ENCODE peak calls at places on chromosomes 5 and 9, in five cellular contexts. K, U, J, Z and A are unnamed samples.

GRCh38 chr5:150624334-150625163 is 15.9 kb upstream of the SYNPO start:
- DNase-seq in K (no peak), U (no peak), J (no peak), Z (no peak), A (peak; percentile 58)

GRCh38 chr5:153400931-153401330 is 89.5 kb upstream of the GRIA1 start:
- DNase-seq in K (no peak), U (no peak), J (no peak), Z (no peak), A (no peak)

GRCh38 chr9:127796899-127797370 is 5.7 kb upstream of the FPGS start:
- DNase-seq in K (no peak), U (no peak), J (no peak), Z (no peak), A (no peak)

GRCh38 chr5:66987949-66988838 is 208.4 kb downstream of the CD180 start:
- DNase-seq in K (no peak), U (peak; percentile 36), J (no peak), Z (no peak), A (peak; percentile 58)

GRCh38 chr9:95313010-95313498 is 4.5 kb downstream of the FANCC start:
- DNase-seq in K (no peak), U (peak; percentile 75), J (peak; percentile 25), Z (no peak), A (peak; percentile 55)

GRCh38 chr9:708182-708555 is 133.3 kb upstream of the DMRT1 start:
- DNase-seq in K (peak; percentile 40), U (no peak), J (no peak), Z (no peak), A (no peak)

GRCh38 chr5:96616801-96617200 is 45.4 kb upstream of the CAST start:
- DNase-seq in K (no peak), U (no peak), J (no peak), Z (no peak), A (no peak)

GRCh38 chr5:669111-669841 is 23.9 kb downstream of the TPPP start:
- DNase-seq in K (no peak), U (peak; percentile 20), J (peak; percentile 61), Z (no peak), A (no peak)

GRCh38 chr9:7376213-7376612 is 423.4 kb downstream of the DMAC1 start:
- DNase-seq in K (no peak), U (no peak), J (no peak), Z (no peak), A (no peak)

GRCh38 chr5:141476132-141476909 is 555 bp downstream of the PCDHGC3 start:
- DNase-seq in K (no peak), U (no peak), J (peak; percentile 76), Z (no peak), A (peak; percentile 81)

GRCh38 chr5:15243301-15244020 is 256.5 kb upstream of the FBXL7 start:
- DNase-seq in K (no peak), U (no peak), J (no peak), Z (no peak), A (no peak)

GRCh38 chr5:16507716-16508115 is 42.1 kb upstream of the ZNF622 start:
- DNase-seq in K (no peak), U (no peak), J (no peak), Z (no peak), A (peak; percentile 27)

GRCh38 chr9:27184556-27185351 is 75.7 kb downstream of the TEK start:
- DNase-seq in K (no peak), U (no peak), J (peak; percentile 84), Z (no peak), A (peak; percentile 57)

GRCh38 chr5:10538789-10539684 is 24.8 kb upstream of the ANKRD33B start:
- DNase-seq in K (no peak), U (no peak), J (no peak), Z (no peak), A (no peak)

GRCh38 chr5:35129276-35129675 is 81.5 kb upstream of the AGXT2 start:
- DNase-seq in K (no peak), U (no peak), J (peak; percentile 68), Z (no peak), A (peak; percentile 74)

GRCh38 chr5:59768204-59769040 is 125.1 kb downstream of the PDE4D start:
- DNase-seq in K (no peak), U (peak; percentile 77), J (peak; percentile 83), Z (no peak), A (peak; percentile 75)

GRCh38 chr9:79945495-79945894 is 373.7 kb downstream of the TLE4 start:
- DNase-seq in K (no peak), U (no peak), J (no peak), Z (no peak), A (peak; percentile 26)

GRCh38 chr9:98083059-98083458 is 26.5 kb downstream of the NANS start:
- DNase-seq in K (no peak), U (no peak), J (no peak), Z (no peak), A (no peak)

GRCh38 chr9:137319434-137319975 is 17.4 kb upstream of the NRARP start:
- DNase-seq in K (peak; percentile 69), U (no peak), J (no peak), Z (no peak), A (no peak)

GRCh38 chr5:57402348-57402747 is 80.3 kb downstream of the ACTBL2 start:
- DNase-seq in K (no peak), U (no peak), J (no peak), Z (no peak), A (no peak)

GRCh38 chr9:110115341-110115820 is 92.6 kb downstream of the C9orf152 start:
- DNase-seq in K (peak; percentile 74), U (no peak), J (peak; percentile 40), Z (no peak), A (peak; percentile 75)

GRCh38 chr5:141050622-141051525 is at the start of gene PCDHB1:
- DNase-seq in K (no peak), U (no peak), J (no peak), Z (no peak), A (no peak)

GRCh38 chr5:78649816-78650561 is 1.4 kb upstream of the LHFPL2 start:
- DNase-seq in K (no peak), U (peak; percentile 44), J (peak; percentile 53), Z (no peak), A (peak; percentile 73)

GRCh38 chr9:92196909-92197308 is 81.7 kb upstream of the SPTLC1 start:
- DNase-seq in K (no peak), U (peak; percentile 89), J (peak; percentile 59), Z (no peak), A (peak; percentile 70)

GRCh38 chr9:123322771-123323481 is 33.1 kb upstream of the CRB2 start:
- DNase-seq in K (no peak), U (no peak), J (no peak), Z (no peak), A (no peak)

GRCh38 chr5:95590880-95591279 is 29.0 kb upstream of the GPR150 start:
- DNase-seq in K (no peak), U (no peak), J (no peak), Z (no peak), A (peak; percentile 28)

GRCh38 chr5:132072508-132072907 is 1.1 kb upstream of the CSF2 start:
- DNase-seq in K (no peak), U (no peak), J (no peak), Z (no peak), A (no peak)

GRCh38 chr5:54270326-54270725 is 40.0 kb downstream of the ARL15 start:
- DNase-seq in K (no peak), U (no peak), J (no peak), Z (no peak), A (no peak)

GRCh38 chr9:129053020-129053419 is 16.6 kb downstream of the MIGA2 start:
- DNase-seq in K (no peak), U (no peak), J (no peak), Z (no peak), A (no peak)

GRCh38 chr9:38254151-38254550 is 138.4 kb upstream of the ALDH1B1 start:
- DNase-seq in K (peak; percentile 40), U (no peak), J (no peak), Z (no peak), A (no peak)

GRCh38 chr9:14322211-14323082 is 8.5 kb upstream of the NFIB start:
- DNase-seq in K (peak; percentile 95), U (peak; percentile 71), J (peak; percentile 85), Z (peak; percentile 54), A (peak; percentile 92)
- TF ChIP-seq CTCF in K (peak; percentile 40), U (peak; percentile 64), J (peak; percentile 54), Z (peak; percentile 41), A (peak; percentile 16)

GRCh38 chr5:43000198-43000840 is 39.8 kb downstream of the ANXA2R start:
- DNase-seq in K (no peak), U (no peak), J (no peak), Z (no peak), A (no peak)
- H3K4me3 ChIP-seq in K (peak overlapping the region; percentile 66), U (peak overlapping the region; percentile 52), J (peak overlapping the region; percentile 59), Z (peak overlapping the region; percentile 56), A (peak overlapping the region; percentile 45)

DNA sequence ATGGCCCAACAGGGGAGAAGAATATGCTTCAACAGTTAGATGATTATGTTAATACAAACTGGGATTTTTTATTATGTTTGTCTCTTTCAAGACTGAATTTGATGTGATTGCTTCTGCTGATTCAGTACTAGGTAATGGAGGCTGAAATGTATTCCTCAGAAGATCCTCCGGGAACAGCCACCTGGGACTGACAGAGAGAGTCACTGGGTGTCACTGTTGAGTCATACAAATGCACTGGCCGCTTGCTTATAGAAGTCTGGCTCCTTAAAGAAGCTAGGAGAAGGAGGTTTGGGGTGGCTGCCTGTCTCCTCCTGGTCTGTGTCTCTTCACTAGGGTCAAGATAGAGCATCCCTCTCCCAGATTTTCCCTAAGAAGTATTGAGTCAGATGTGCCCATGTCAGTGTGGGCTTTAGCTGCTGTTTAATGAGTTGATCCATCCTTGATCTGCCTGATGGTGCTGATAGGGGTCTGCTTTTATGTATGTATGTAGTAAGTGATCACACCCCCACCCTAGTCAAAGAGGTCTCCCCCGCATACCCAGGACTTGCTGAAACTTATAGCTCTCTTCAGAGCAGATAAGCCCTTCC is 773.4 kb downstream of the BRINP1 start:
- DNase-seq in K (no peak), U (no peak), J (peak; percentile 51), Z (no peak), A (peak; percentile 78)
- TF ChIP-seq CTCF in K (no peak), U (no peak), J (peak; percentile 69), Z (peak; percentile 27), A (peak; percentile 37)

GRCh38 chr9:89361816-89362646 is 43.7 kb downstream of the SECISBP2 start:
- DNase-seq in K (peak; percentile 72), U (no peak), J (no peak), Z (no peak), A (no peak)
- H3K4me3 ChIP-seq in K (no peak overlapping the region), U (no peak overlapping the region), J (no peak overlapping the region), Z (no peak overlapping the region), A (no peak overlapping the region)

GRCh38 chr9:111853450-111853827 is 43.2 kb upstream of the UGCG start:
- DNase-seq in K (no peak), U (no peak), J (no peak), Z (no peak), A (no peak)

GRCh38 chr9:111852291-111852690 is 44.3 kb upstream of the UGCG start:
- DNase-seq in K (no peak), U (no peak), J (no peak), Z (no peak), A (no peak)

GRCh38 chr9:111854799-111855198 is 41.8 kb upstream of the UGCG start:
- DNase-seq in K (no peak), U (no peak), J (no peak), Z (no peak), A (peak; percentile 45)

DNA sequence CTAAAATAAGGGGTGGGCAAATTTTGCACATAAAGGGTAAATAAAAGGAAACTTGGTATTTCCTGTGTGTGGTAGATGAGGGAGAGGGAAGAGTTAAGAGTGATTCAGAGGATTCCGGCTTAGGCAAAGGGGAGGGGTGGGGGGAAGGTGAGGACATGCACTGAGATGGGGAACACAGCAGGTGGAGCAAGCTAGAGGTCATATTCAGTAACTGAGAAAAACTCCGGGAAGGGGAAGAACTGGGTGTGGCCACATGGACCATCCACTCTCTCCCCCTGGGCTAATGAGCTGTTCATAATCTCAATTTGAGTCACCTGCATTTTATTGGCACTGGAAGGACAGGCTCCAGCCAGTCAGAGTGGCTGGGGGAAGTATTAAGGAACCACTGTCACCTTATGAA is 45.1 kb upstream of the UGCG start:
- DNase-seq in K (no peak), U (no peak), J (peak; percentile 22), Z (no peak), A (peak; percentile 61)
- TF ChIP-seq CTCF in K (no peak), U (no peak), J (no peak), Z (no peak), A (no peak)